ENCODE peak calls at places on chromosomes 7 and 10, in eight cellular contexts. R is fibroblast of pulmonary artery, V is AG04450, L is fibroblast of the aortic adventitia, G is GM12865, S is WERI-Rb-1, Z is cardiac muscle cell, Q is cardiac fibroblast. A is an unnamed sample.

GRCh38 chr7:101740981-101741725 is 76.3 kb upstream of the CUX1 start:
- DNase-seq in R (no peak), V (no peak), L (no peak), G (peak; percentile 88), S (no peak), Z (peak; percentile 53), Q (no peak), A (no peak)

GRCh38 chr7:116353614-116354013 is 143.3 kb downstream of the TES start:
- DNase-seq in R (peak; percentile 76), V (no peak), L (peak; percentile 38), G (no peak), S (no peak), Z (peak; percentile 71), Q (peak; percentile 40), A (no peak)

GRCh38 chr10:35194906-35195305 is 68.3 kb downstream of the CREM start:
- DNase-seq in R (peak; percentile 84), V (peak; percentile 21), L (peak; percentile 74), G (no peak), S (no peak), Z (peak; percentile 72), Q (peak; percentile 58), A (peak; percentile 20)

GRCh38 chr10:93070378-93071176 is 3.1 kb upstream of the CYP26A1 start:
- DNase-seq in R (no peak), V (no peak), L (no peak), G (no peak), S (no peak), Z (no peak), Q (no peak), A (no peak)

GRCh38 chr7:32591938-32592337 is 96.6 kb downstream of the AVL9 start:
- DNase-seq in R (no peak), V (no peak), L (no peak), G (no peak), S (no peak), Z (no peak), Q (no peak), A (no peak)

GRCh38 chr7:55044318-55044717 is 25.5 kb downstream of the EGFR start:
- DNase-seq in R (no peak), V (no peak), L (no peak), G (no peak), S (no peak), Z (no peak), Q (no peak), A (no peak)

GRCh38 chr7:55548295-55548731 is 24.0 kb downstream of the VOPP1 start:
- DNase-seq in R (no peak), V (no peak), L (no peak), G (peak; percentile 64), S (no peak), Z (no peak), Q (no peak), A (no peak)

GRCh38 chr7:149103424-149103823 is 12.9 kb upstream of the ZNF786 start:
- DNase-seq in R (no peak), V (no peak), L (no peak), G (no peak), S (no peak), Z (no peak), Q (no peak), A (no peak)

GRCh38 chr10:88889559-88890337 is 9.7 kb downstream of the STAMBPL1 start:
- DNase-seq in R (no peak), V (no peak), L (no peak), G (peak; percentile 73), S (no peak), Z (no peak), Q (no peak), A (no peak)

GRCh38 chr10:96497391-96497790 is 16.3 kb downstream of the TLL2 start:
- DNase-seq in R (no peak), V (no peak), L (no peak), G (no peak), S (no peak), Z (no peak), Q (no peak), A (no peak)

GRCh38 chr10:117684673-117685211 is 142.2 kb downstream of the EMX2 start:
- DNase-seq in R (no peak), V (no peak), L (peak; percentile 13), G (peak; percentile 16), S (no peak), Z (peak; percentile 12), Q (no peak), A (peak; percentile 76)

GRCh38 chr7:151460474-151460855 is 20.5 kb upstream of the CRYGN start:
- DNase-seq in R (no peak), V (no peak), L (no peak), G (no peak), S (peak; percentile 24), Z (no peak), Q (no peak), A (peak; percentile 22)

DNA sequence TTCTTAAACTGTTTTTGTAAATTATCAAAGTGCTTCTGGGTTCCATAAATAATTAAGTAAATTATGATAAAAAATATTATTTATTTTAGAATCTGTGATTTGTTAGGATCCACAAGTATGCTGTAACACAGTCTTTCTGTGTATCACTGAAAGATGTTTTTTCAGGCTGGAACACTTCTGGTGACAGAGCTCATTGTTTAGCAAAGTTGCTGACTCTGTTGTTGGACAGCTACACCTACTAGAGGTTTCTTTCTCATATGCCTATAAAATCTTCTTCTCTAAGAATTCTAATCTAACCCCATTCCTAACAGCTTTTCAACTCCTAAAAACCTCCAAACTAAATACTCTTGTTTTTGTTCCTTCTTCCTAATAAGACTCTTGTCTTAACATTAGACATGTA is 176.8 kb downstream of the THSD7A start:
- DNase-seq in R (no peak), V (no peak), L (no peak), G (no peak), S (no peak), Z (no peak), Q (no peak), A (no peak)
- H3K4me3 ChIP-seq in R (no peak overlapping the region), V (no peak overlapping the region), L (no peak overlapping the region), G (no peak overlapping the region), S (no peak overlapping the region), Z (no peak overlapping the region), Q (no peak overlapping the region), A (no peak overlapping the region)

DNA sequence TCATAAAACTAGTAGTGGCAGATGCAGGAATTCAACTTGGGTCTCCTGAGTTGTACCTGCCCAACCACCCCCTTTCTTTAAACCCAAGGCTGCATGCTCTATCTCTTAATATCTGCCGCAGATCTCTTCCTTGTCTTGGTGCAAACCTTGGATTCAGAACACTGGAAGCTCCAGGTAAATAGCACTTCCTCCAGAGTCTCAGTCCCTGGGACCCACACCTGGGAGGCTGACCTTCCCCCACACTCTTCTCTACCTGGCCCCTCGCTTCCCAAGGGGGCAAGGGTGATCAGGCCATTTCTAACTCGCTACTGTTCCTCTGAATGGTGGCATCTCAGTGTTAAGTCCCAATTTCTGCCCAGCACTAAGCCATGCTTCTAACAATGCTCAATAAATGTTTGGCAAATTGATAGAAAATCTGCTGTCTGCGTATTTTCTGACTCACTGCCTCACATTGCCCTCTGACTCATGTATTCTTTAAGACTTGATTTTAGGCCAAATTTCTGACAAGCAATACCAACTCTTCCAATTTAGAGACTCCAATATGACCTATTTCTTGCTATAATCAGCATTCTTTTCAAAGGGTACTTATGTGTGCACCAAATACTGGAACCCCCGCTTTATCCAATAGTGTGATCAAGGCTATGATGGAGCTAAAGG is 68.0 kb upstream of the PPP1R3C start:
- DNase-seq in R (peak; percentile 73), V (peak; percentile 15), L (peak; percentile 76), G (no peak), S (no peak), Z (peak; percentile 48), Q (peak; percentile 79), A (peak; percentile 65)
- TF ChIP-seq CTCF in R (no peak), V (no peak), L (no peak), G (no peak), S (no peak), Z (no peak), Q (no peak), A (no peak)

DNA sequence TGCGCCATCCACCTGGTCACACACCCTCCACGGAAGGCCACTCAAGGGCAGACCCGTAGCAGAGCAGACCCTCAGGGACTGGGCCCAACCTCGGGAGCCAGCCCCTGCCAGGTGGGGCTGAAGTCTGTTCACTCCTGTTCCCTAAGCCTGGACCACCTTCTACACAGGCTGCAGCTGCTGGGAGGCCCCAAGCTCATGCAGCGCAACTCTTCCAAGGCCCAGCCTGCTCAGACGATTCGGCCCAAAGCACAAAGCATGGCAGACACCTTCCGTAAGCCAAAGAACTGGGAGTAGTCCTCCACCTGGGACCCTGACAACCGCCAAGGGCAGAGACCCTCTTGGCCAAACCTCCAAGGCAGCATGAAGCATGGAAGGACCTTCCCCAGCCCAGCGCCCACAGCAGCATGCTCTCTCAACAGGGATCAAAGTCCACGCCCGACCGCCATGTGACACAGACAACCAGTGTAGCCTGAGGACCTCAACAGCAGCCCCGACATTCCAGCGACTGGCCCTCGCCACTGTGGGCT is 11.5 kb downstream of the SHH start:
- DNase-seq in R (no peak), V (no peak), L (no peak), G (no peak), S (no peak), Z (no peak), Q (no peak), A (no peak)
- H3K4me3 ChIP-seq in R (no peak overlapping the region), V (no peak overlapping the region), L (no peak overlapping the region), G (no peak overlapping the region), S (no peak overlapping the region), Z (no peak overlapping the region), Q (no peak overlapping the region), A (no peak overlapping the region)

GRCh38 chr7:156029460-156030007 is 217.3 kb upstream of the SHH start:
- DNase-seq in R (no peak), V (no peak), L (no peak), G (no peak), S (no peak), Z (no peak), Q (no peak), A (no peak)

GRCh38 chr7:156032973-156033372 is 220.7 kb upstream of the SHH start:
- DNase-seq in R (no peak), V (no peak), L (no peak), G (no peak), S (no peak), Z (no peak), Q (no peak), A (no peak)

GRCh38 chr7:156034397-156034796 is 222.1 kb upstream of the SHH start:
- DNase-seq in R (no peak), V (no peak), L (no peak), G (peak; percentile 14), S (no peak), Z (no peak), Q (no peak), A (no peak)

GRCh38 chr7:156028521-156028920 is 216.3 kb upstream of the SHH start:
- DNase-seq in R (no peak), V (no peak), L (no peak), G (no peak), S (no peak), Z (no peak), Q (no peak), A (no peak)

DNA sequence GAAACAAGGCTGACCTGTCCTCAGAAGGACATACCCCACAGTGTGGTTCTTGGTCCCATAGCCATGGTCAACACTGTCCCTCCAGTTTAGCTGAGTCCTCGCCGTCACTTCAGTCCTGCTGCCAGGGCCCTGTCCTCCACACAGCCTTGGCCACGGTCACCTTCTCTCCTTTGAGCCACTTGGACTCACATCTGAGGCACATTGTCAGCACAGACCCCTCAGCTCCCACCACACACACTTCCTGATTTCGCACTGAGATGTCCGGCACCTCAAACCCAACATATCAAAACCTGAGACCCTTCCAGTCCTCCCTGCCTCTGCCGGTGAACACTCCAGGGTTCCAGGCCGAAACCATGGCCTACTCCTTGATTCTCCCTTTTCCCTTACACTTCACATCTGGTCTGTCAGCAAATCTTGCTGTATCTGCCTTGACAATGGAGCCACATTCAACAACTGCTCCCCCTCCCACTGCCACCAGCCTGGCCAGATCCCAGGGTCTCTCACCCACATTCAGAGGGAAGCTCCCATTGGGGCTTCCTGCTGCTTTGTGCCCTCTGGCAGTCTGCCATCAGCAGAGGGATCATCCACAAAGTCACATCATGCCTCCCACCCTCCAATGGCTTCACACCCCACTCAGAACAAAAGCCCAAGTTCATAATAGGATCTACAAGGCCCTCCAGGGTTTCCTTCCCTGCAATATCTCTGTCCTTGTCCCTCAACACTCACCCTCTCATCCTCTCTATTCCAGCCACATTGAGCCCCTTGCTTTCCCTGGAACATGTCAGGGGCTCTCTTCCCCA is 219.6 kb upstream of the SHH start:
- DNase-seq in R (no peak), V (no peak), L (no peak), G (no peak), S (no peak), Z (no peak), Q (no peak), A (no peak)
- TF ChIP-seq CTCF in R (no peak), V (no peak), L (no peak), G (no peak), S (no peak), Z (no peak), Q (no peak), A (no peak)

A was measured in AG10803.